ENCODE peak calls at places on chromosomes 7 and 10, in five cellular contexts. I is posterior cingulate gyrus; K is activated gamma-delta T cell; Q is heart right ventricle; V is stimulated activated CD8-positive, alpha-beta memory T cell treated with anti-CD3 and anti-CD28 coated beads, Interleukin-4, amount 100 ng/mL, for 48 hours. C is an unnamed sample.

GRCh38 chr7:48781783-48782182 is 142.6 kb upstream of the CDC14C start:
- DNase-seq in I (no peak), K (no peak), Q (no peak), V (no peak), C (no peak)

GRCh38 chr10:3538850-3539531 is 246.0 kb downstream of the KLF6 start:
- DNase-seq in I (no peak), K (no peak), Q (peak), V (peak), C (no peak)

GRCh38 chr7:34073676-34074075 is 168.3 kb downstream of the BMPER start:
- DNase-seq in I (no peak), K (no peak), Q (no peak), V (no peak), C (no peak)

GRCh38 chr10:24893127-24893526 is 59.3 kb downstream of the PRTFDC1 start:
- DNase-seq in I (no peak), K (no peak), Q (no peak), V (no peak), C (no peak)

GRCh38 chr7:676246-676971 is 50.1 kb upstream of the DNAAF5 start:
- DNase-seq in I (peak), K (no peak), Q (no peak), V (no peak), C (no peak)

GRCh38 chr7:151130741-151131157 is 36.7 kb downstream of the GBX1 start:
- DNase-seq in I (peak), K (no peak), Q (no peak), V (no peak), C (no peak)

GRCh38 chr7:100803398-100804161 is 23.7 kb downstream of the EPHB4 start:
- DNase-seq in I (peak), K (no peak), Q (peak), V (peak), C (no peak)

GRCh38 chr7:33831389-33832118 is 73.8 kb upstream of the BMPER start:
- DNase-seq in I (peak), K (no peak), Q (no peak), V (no peak), C (no peak)

GRCh38 chr10:131315343-131315742 is 3.8 kb upstream of the TCERG1L start:
- DNase-seq in I (no peak), K (no peak), Q (no peak), V (no peak), C (no peak)